ENCODE peak calls at places on chromosomes 5 and 9, in eight cellular contexts. C is sigmoid colon; Q is SK-N-SH; K is left ventricle myocardium inferior; G is heart left ventricle; L is activated CD8-positive, alpha-beta T cell treated with anti-CD3 and anti-CD28 coated beads for 36 hours; D is A549; R is right lobe of liver. T is an unnamed sample.
A peak's percentile ranks its signal among the peaks of the same experiment; 100 is the strongest.

GRCh38 chr9:86547596-86547995 is 193.4 kb upstream of the TUT7 start:
- DNase-seq in C (no peak), Q (no peak), K (no peak), G (no peak), L (no peak), D (no peak), R (no peak), T (no peak)

GRCh38 chr5:125499969-125500368 is 753.5 kb upstream of the ZNF608 start:
- DNase-seq in C (no peak), Q (no peak), K (no peak), G (no peak), L (no peak), D (no peak), R (no peak), T (no peak)

GRCh38 chr5:129639331-129639730 is 108.6 kb upstream of the MINAR2 start:
- DNase-seq in C (no peak), Q (no peak), K (no peak), G (no peak), L (no peak), D (no peak), R (no peak), T (no peak)

GRCh38 chr9:113888976-113889375 is 12.9 kb downstream of the ZNF618 start:
- DNase-seq in C (no peak), Q (no peak), K (no peak), G (no peak), L (no peak), D (no peak), R (no peak), T (no peak)

GRCh38 chr5:67509402-67509801 is 312.8 kb upstream of the CD180 start:
- DNase-seq in C (no peak), Q (no peak), K (no peak), G (no peak), L (no peak), D (no peak), R (no peak), T (no peak)

GRCh38 chr9:18824095-18824666 is 208.8 kb downstream of the SAXO1 start:
- DNase-seq in C (no peak), Q (peak; percentile 10), K (no peak), G (no peak), L (no peak), D (no peak), R (no peak), T (no peak)

GRCh38 chr5:181167814-181168488 is 20.6 kb downstream of the OR2V2 start:
- DNase-seq in C (no peak), Q (peak; percentile 74), K (no peak), G (no peak), L (peak; percentile 42), D (no peak), R (no peak), T (no peak)

GRCh38 chr9:128286435-128286834 is 10.4 kb downstream of the SWI5 start:
- DNase-seq in C (no peak), Q (no peak), K (peak; percentile 56), G (peak; percentile 52), L (no peak), D (no peak), R (no peak), T (no peak)

GRCh38 chr9:76580188-76580587 is 121.2 kb downstream of the GCNT1 start:
- DNase-seq in C (no peak), Q (no peak), K (no peak), G (no peak), L (no peak), D (no peak), R (no peak), T (no peak)

GRCh38 chr9:129550199-129550839 is 70.6 kb downstream of the C9orf50 start:
- DNase-seq in C (peak; percentile 93), Q (peak; percentile 90), K (peak; percentile 86), G (peak; percentile 83), L (no peak), D (peak; percentile 28), R (peak; percentile 86), T (peak; percentile 40)

GRCh38 chr9:68668127-68668526 is 36.9 kb upstream of the PIP5K1B start:
- DNase-seq in C (no peak), Q (no peak), K (no peak), G (no peak), L (no peak), D (no peak), R (no peak), T (no peak)

GRCh38 chr5:79255786-79256557 is 20.0 kb downstream of the JMY start:
- DNase-seq in C (no peak), Q (peak; percentile 47), K (no peak), G (no peak), L (peak; percentile 62), D (peak; percentile 52), R (no peak), T (peak; percentile 23)

GRCh38 chr9:126376311-126376902 is 49.8 kb downstream of the MVB12B start:
- DNase-seq in C (no peak), Q (no peak), K (no peak), G (no peak), L (no peak), D (no peak), R (no peak), T (no peak)

GRCh38 chr9:18595597-18595996 is 121.6 kb downstream of the ADAMTSL1 start:
- DNase-seq in C (no peak), Q (no peak), K (no peak), G (no peak), L (no peak), D (no peak), R (no peak), T (no peak)

GRCh38 chr9:129237195-129237611 is 59.1 kb upstream of the IER5L start:
- DNase-seq in C (no peak), Q (no peak), K (no peak), G (no peak), L (peak; percentile 87), D (peak; percentile 41), R (peak; percentile 16), T (peak; percentile 19)

GRCh38 chr9:121707477-121708424 is 56.3 kb downstream of the DAB2IP start:
- DNase-seq in C (no peak), Q (no peak), K (no peak), G (no peak), L (peak; percentile 33), D (no peak), R (no peak), T (no peak)

DNA sequence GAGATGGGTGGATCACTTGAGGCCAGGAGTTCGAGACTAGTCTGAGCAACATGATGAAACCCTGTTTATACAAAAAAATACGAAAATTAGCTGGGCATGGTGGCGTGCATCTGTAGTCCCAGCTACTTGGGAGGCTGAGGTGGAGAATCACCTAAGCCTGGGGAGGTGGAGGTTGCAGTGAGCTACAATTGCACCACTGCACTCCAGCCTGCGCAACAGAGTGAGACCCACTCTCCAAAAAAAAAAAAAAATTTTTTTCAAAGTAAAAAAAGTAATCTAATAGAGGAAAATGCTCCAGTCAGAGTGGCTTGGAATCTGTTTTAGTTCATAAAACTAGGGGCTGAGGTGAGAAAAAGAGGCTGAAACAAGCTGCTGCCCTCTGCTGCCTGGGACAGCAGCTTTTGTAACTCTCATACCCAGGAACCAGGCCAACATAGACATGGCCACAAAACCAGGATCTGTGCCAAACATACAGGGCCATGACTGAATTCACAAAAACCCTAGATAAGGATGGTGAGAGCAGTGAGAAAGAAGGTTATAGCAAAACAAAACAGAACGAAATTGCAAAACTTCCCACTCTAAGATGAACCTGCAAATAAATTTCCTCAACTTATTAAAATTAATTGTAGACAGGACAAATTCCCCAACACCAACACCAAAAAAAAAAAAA is 13.1 kb upstream of the DCAF12 start:
- DNase-seq in C (no peak), Q (peak; percentile 70), K (peak; percentile 36), G (peak; percentile 74), L (peak; percentile 4), D (peak; percentile 36), R (peak; percentile 39), T (peak; percentile 89)
- TF ChIP-seq CTCF in C (no peak), Q (peak; percentile 57), K (peak; percentile 54), G (peak; percentile 29), L (no peak), D (peak; percentile 40), R (peak; percentile 48), T (peak; percentile 60)

GRCh38 chr5:96175090-96175489 is 213.4 kb upstream of the ELL2 start:
- DNase-seq in C (no peak), Q (peak; percentile 24), K (no peak), G (no peak), L (no peak), D (peak; percentile 28), R (no peak), T (no peak)
- TF ChIP-seq CTCF in C (no peak), Q (peak; percentile 52), K (no peak), G (no peak), L (no peak), D (no peak), R (peak; percentile 26), T (peak; percentile 66)

DNA sequence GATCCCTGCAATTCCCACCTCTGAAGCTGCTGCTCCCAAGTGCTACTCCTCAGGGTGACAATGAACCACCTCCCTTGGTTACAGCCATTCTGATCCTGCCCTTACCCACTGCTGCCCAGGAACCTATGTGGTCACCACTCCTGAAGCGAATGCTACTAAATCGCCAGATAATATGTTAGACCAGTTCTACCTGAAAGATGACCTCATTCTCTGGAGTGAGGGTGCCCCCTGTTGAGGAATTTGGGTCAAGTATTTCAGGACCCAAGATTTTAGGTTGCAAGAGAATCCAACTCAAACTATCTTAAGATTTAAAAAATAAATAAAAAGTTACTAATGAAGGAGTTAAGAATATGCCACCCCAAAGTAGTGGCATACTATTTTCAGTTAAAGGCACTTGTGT is 5.8 kb upstream of the SNAPC3 start:
- DNase-seq in C (no peak), Q (peak; percentile 58), K (no peak), G (no peak), L (peak; percentile 63), D (no peak), R (no peak), T (peak; percentile 30)
- TF ChIP-seq CTCF in C (peak; percentile 38), Q (peak; percentile 56), K (peak; percentile 37), G (peak; percentile 41), L (peak; percentile 40), D (peak; percentile 62), R (peak; percentile 39), T (peak; percentile 72)

DNA sequence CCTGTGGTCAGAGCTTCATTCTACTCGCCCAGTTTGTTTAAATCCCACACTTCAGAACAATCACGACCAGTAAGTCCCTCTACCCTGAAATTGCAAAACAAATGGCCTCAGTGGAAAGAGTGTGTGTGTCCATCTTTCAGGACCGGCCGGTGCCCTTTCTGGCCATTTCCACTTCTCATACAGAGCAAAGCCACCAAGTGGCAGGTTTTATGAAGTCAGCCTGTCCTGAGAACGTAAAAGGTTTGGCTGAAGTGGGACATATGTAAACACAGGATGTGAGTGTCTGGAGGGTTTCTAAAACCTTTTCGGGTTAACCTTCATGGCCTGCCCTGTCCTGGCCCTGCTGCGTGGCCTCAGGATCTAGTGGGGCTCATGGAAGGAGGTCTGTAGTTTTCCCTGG is 24.7 kb downstream of the NXNL2 start:
- DNase-seq in C (no peak), Q (no peak), K (no peak), G (no peak), L (no peak), D (no peak), R (no peak), T (peak; percentile 29)
- TF ChIP-seq CTCF in C (no peak), Q (no peak), K (no peak), G (no peak), L (no peak), D (no peak), R (no peak), T (peak; percentile 46)